ENCODE peak calls at places on chromosomes 11 and 22, in six cellular contexts. One of them, this sample, is unnamed.

GRCh38 chr11:56843816-56844215 is 95.3 kb upstream of the OR9G4 start:
- DNase-seq in GM23338: no peak
- DNase-seq in IMR-90: no peak
- DNase-seq in neural progenitor cell: no peak
- DNase-seq in mesenchymal stem cell: no peak
- DNase-seq in trophoblast cell: no peak
- DNase-seq in this sample: no peak

GRCh38 chr11:106959800-106960199 is 58.5 kb downstream of the GUCY1A2 start:
- DNase-seq in mesenchymal stem cell: peak; percentile 74
- DNase-seq in IMR-90: no peak
- DNase-seq in trophoblast cell: peak; percentile 67
- DNase-seq in neural progenitor cell: peak; percentile 19
- DNase-seq in GM23338: no peak
- DNase-seq in this sample: no peak

GRCh38 chr11:2512431-2513407 is 67.9 kb downstream of the KCNQ1 start:
- DNase-seq in trophoblast cell: no peak
- DNase-seq in mesenchymal stem cell: no peak
- DNase-seq in neural progenitor cell: no peak
- DNase-seq in GM23338: no peak
- DNase-seq in IMR-90: no peak
- DNase-seq in this sample: no peak

GRCh38 chr11:131614514-131615085 is 244.2 kb downstream of the NTM start:
- DNase-seq in GM23338: no peak
- DNase-seq in IMR-90: no peak
- DNase-seq in trophoblast cell: no peak
- DNase-seq in neural progenitor cell: no peak
- DNase-seq in mesenchymal stem cell: no peak
- DNase-seq in this sample: no peak

GRCh38 chr11:134727636-134728035 is 315.6 kb upstream of the B3GAT1 start:
- DNase-seq in neural progenitor cell: no peak
- DNase-seq in IMR-90: no peak
- DNase-seq in trophoblast cell: no peak
- DNase-seq in GM23338: no peak
- DNase-seq in mesenchymal stem cell: no peak
- DNase-seq in this sample: no peak

GRCh38 chr11:61751384-61751783 is 1.1 kb upstream of the MYRF start:
- DNase-seq in GM23338: no peak
- DNase-seq in neural progenitor cell: no peak
- DNase-seq in IMR-90: no peak
- DNase-seq in trophoblast cell: no peak
- DNase-seq in mesenchymal stem cell: no peak
- DNase-seq in this sample: no peak

GRCh38 chr11:100709233-100709999 is 22.3 kb downstream of the ARHGAP42 start:
- DNase-seq in neural progenitor cell: no peak
- DNase-seq in mesenchymal stem cell: peak; percentile 45
- DNase-seq in GM23338: no peak
- DNase-seq in IMR-90: peak; percentile 56
- DNase-seq in trophoblast cell: no peak
- DNase-seq in this sample: peak; percentile 69

GRCh38 chr11:101211407-101211975 is 81.9 kb upstream of the PGR start:
- DNase-seq in mesenchymal stem cell: no peak
- DNase-seq in trophoblast cell: no peak
- DNase-seq in IMR-90: no peak
- DNase-seq in neural progenitor cell: no peak
- DNase-seq in GM23338: no peak
- DNase-seq in this sample: no peak

GRCh38 chr11:72179804-72180396 is 12.0 kb upstream of the FOLR1 start:
- DNase-seq in mesenchymal stem cell: no peak
- DNase-seq in GM23338: no peak
- DNase-seq in neural progenitor cell: no peak
- DNase-seq in trophoblast cell: no peak
- DNase-seq in IMR-90: no peak
- DNase-seq in this sample: no peak

GRCh38 chr11:99884750-99885149 is 802.3 kb upstream of the ARHGAP42 start:
- DNase-seq in neural progenitor cell: no peak
- DNase-seq in mesenchymal stem cell: no peak
- DNase-seq in GM23338: peak; percentile 25
- DNase-seq in IMR-90: no peak
- DNase-seq in trophoblast cell: no peak
- DNase-seq in this sample: no peak

GRCh38 chr11:69950621-69951020 is 127.5 kb upstream of the ANO1 start:
- DNase-seq in mesenchymal stem cell: no peak
- DNase-seq in trophoblast cell: no peak
- DNase-seq in IMR-90: no peak
- DNase-seq in neural progenitor cell: no peak
- DNase-seq in GM23338: no peak
- DNase-seq in this sample: no peak

GRCh38 chr22:41935015-41935908 is 8.7 kb upstream of the TNFRSF13C start:
- DNase-seq in mesenchymal stem cell: no peak
- DNase-seq in trophoblast cell: no peak
- DNase-seq in GM23338: no peak
- DNase-seq in neural progenitor cell: no peak
- DNase-seq in IMR-90: no peak
- DNase-seq in this sample: no peak

GRCh38 chr11:12162652-12163051 is 52.3 kb downstream of the MICAL2 start:
- DNase-seq in mesenchymal stem cell: no peak
- DNase-seq in GM23338: no peak
- DNase-seq in trophoblast cell: no peak
- DNase-seq in neural progenitor cell: no peak
- DNase-seq in IMR-90: no peak
- DNase-seq in this sample: no peak

GRCh38 chr11:501683-502287 is 5.3 kb downstream of the RNH1 start:
- DNase-seq in neural progenitor cell: no peak
- DNase-seq in IMR-90: no peak
- DNase-seq in mesenchymal stem cell: no peak
- DNase-seq in GM23338: no peak
- DNase-seq in trophoblast cell: no peak
- DNase-seq in this sample: no peak

GRCh38 chr11:130031945-130032344 is 29.3 kb upstream of the PRDM10 start:
- DNase-seq in IMR-90: no peak
- DNase-seq in GM23338: no peak
- DNase-seq in trophoblast cell: no peak
- DNase-seq in neural progenitor cell: no peak
- DNase-seq in mesenchymal stem cell: no peak
- DNase-seq in this sample: no peak

GRCh38 chr22:46634011-46634699 is 14.0 kb downstream of the GRAMD4 start:
- DNase-seq in mesenchymal stem cell: no peak
- DNase-seq in GM23338: no peak
- DNase-seq in neural progenitor cell: no peak
- DNase-seq in trophoblast cell: peak; percentile 67
- DNase-seq in IMR-90: no peak
- DNase-seq in this sample: no peak

DNA sequence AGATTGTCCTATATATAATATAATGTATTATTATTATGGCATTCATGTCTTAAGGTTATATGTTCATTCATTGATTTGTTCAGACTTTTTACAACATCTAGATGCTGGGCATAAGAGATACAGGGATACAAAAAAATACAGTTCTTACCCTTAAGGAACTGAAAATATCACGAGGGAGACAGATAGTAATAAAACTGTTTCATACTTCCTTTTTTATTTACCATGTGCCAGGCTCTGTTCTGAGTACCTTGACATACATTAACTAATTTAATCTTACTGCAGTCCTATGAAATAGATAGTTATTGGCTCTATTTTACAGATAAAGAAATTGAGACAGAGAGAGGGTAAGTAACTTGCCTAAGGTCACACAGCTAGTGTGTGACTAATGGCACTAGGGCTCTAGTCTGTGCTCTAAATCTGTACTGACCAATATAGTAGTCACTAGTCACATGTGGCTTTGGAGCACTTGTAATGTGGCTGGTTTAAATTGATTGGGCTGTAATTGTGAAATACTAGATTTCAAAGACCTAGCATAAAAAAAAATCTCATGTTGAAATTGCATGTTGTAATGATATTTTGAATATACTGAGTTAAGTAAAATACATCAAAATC is 21.3 kb downstream of the TRIM44 start:
- DNase-seq in IMR-90: peak; percentile 40
- DNase-seq in trophoblast cell: peak; percentile 27
- DNase-seq in mesenchymal stem cell: peak; percentile 45
- DNase-seq in GM23338: no peak
- DNase-seq in neural progenitor cell: no peak
- DNase-seq in this sample: no peak
- H3K4me1 ChIP-seq in IMR-90: no peaks in the 10 kb centered on the region
- H3K4me1 ChIP-seq in trophoblast cell: peaks cover 3% of the 10 kb centered on the region
- H3K4me1 ChIP-seq in mesenchymal stem cell: peaks cover 5% of the 10 kb centered on the region
- H3K4me1 ChIP-seq in GM23338: peaks cover 8% of the 10 kb centered on the region
- H3K4me1 ChIP-seq in neural progenitor cell: peaks cover 16% of the 10 kb centered on the region
- H3K4me1 ChIP-seq in this sample: no peaks in the 10 kb centered on the region

DNA sequence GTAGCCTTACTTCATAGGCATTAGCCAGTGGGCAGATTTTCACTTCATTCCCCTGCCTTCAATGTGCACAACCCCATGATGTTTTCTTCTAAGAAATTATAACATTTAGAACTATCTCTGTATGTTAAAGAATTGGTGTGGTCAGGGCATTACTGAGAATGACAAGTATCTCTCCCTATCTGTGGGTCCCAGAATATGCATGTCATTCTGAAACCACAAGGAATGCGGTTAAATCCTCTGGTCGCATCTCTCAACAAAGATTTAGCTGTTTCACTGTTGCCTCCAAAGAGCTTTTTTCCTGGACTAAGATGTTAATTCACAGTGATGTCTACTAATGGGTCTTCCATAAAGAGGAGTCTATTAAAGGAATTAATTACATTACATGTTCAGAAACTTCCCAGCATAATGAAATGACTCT is 62.7 kb downstream of the LIF start:
- DNase-seq in trophoblast cell: no peak
- DNase-seq in IMR-90: peak; percentile 71
- DNase-seq in mesenchymal stem cell: peak; percentile 85
- DNase-seq in GM23338: no peak
- DNase-seq in neural progenitor cell: no peak
- DNase-seq in this sample: no peak
- H2AFZ ChIP-seq in trophoblast cell: no peak overlapping the region
- H2AFZ ChIP-seq in IMR-90: no peak overlapping the region
- H2AFZ ChIP-seq in mesenchymal stem cell: no peak overlapping the region
- H2AFZ ChIP-seq in GM23338: no peak overlapping the region
- H2AFZ ChIP-seq in neural progenitor cell: no peak overlapping the region
- H2AFZ ChIP-seq in this sample: no peak overlapping the region

GRCh38 chr22:33057363-33057995 is 702 bp downstream of the SYN3 start:
- DNase-seq in IMR-90: no peak
- DNase-seq in trophoblast cell: no peak
- DNase-seq in GM23338: no peak
- DNase-seq in mesenchymal stem cell: no peak
- DNase-seq in neural progenitor cell: peak; percentile 30
- DNase-seq in this sample: no peak
- H3K27me3 ChIP-seq in IMR-90: peaks cover 22% of the 10 kb centered on the region
- H3K27me3 ChIP-seq in trophoblast cell: peaks cover 19% of the 10 kb centered on the region
- H3K27me3 ChIP-seq in GM23338: peaks cover 47% of the 10 kb centered on the region
- H3K27me3 ChIP-seq in mesenchymal stem cell: peaks cover 38% of the 10 kb centered on the region
- H3K27me3 ChIP-seq in neural progenitor cell: peaks cover 26% of the 10 kb centered on the region
- H3K27me3 ChIP-seq in this sample: peaks cover 95% of the 10 kb centered on the region

GRCh38 chr11:48107188-48107704 is 109.4 kb upstream of the OR4B1 start:
- DNase-seq in GM23338: no peak
- DNase-seq in mesenchymal stem cell: peak; percentile 56
- DNase-seq in trophoblast cell: peak; percentile 29
- DNase-seq in neural progenitor cell: no peak
- DNase-seq in IMR-90: peak; percentile 67
- DNase-seq in this sample: peak; percentile 73

GRCh38 chr11:48106166-48106565 is 110.4 kb upstream of the OR4B1 start:
- DNase-seq in trophoblast cell: no peak
- DNase-seq in neural progenitor cell: no peak
- DNase-seq in GM23338: no peak
- DNase-seq in IMR-90: no peak
- DNase-seq in mesenchymal stem cell: no peak
- DNase-seq in this sample: no peak

GRCh38 chr11:48103621-48104561 is 112.7 kb upstream of the OR4B1 start:
- DNase-seq in GM23338: no peak
- DNase-seq in neural progenitor cell: no peak
- DNase-seq in trophoblast cell: no peak
- DNase-seq in IMR-90: peak; percentile 13
- DNase-seq in mesenchymal stem cell: no peak
- DNase-seq in this sample: no peak

GRCh38 chr11:48104562-48104924 is 112.1 kb upstream of the OR4B1 start:
- DNase-seq in neural progenitor cell: peak; percentile 38
- DNase-seq in mesenchymal stem cell: no peak
- DNase-seq in GM23338: no peak
- DNase-seq in IMR-90: no peak
- DNase-seq in trophoblast cell: no peak
- DNase-seq in this sample: no peak

GRCh38 chr11:48105096-48105990 is 111.3 kb upstream of the OR4B1 start:
- DNase-seq in mesenchymal stem cell: no peak
- DNase-seq in GM23338: no peak
- DNase-seq in IMR-90: no peak
- DNase-seq in neural progenitor cell: no peak
- DNase-seq in trophoblast cell: no peak
- DNase-seq in this sample: no peak
- H3K4me1 ChIP-seq in mesenchymal stem cell: peaks cover 40% of the 10 kb centered on the region
- H3K4me1 ChIP-seq in GM23338: peaks cover 17% of the 10 kb centered on the region
- H3K4me1 ChIP-seq in IMR-90: peaks cover 11% of the 10 kb centered on the region
- H3K4me1 ChIP-seq in neural progenitor cell: peaks cover 29% of the 10 kb centered on the region
- H3K4me1 ChIP-seq in trophoblast cell: peaks cover 3% of the 10 kb centered on the region
- H3K4me1 ChIP-seq in this sample: peaks cover 39% of the 10 kb centered on the region

GRCh38 chr11:63681208-63682044 is at the start of gene RTN3:
- DNase-seq in trophoblast cell: peak; percentile 100
- DNase-seq in neural progenitor cell: peak; percentile 100
- DNase-seq in IMR-90: peak; percentile 98
- DNase-seq in mesenchymal stem cell: peak; percentile 98
- DNase-seq in GM23338: peak; percentile 98
- DNase-seq in this sample: peak; percentile 100
- H2AFZ ChIP-seq in trophoblast cell: peak within 1 kb of the TSS; percentile 91
- H2AFZ ChIP-seq in neural progenitor cell: peak within 1 kb of the TSS; percentile 62
- H2AFZ ChIP-seq in IMR-90: peak within 1 kb of the TSS; percentile 97
- H2AFZ ChIP-seq in mesenchymal stem cell: peak within 1 kb of the TSS; percentile 89
- H2AFZ ChIP-seq in GM23338: peak within 1 kb of the TSS; percentile 83
- H2AFZ ChIP-seq in this sample: peak within 1 kb of the TSS; percentile 92

GRCh38 chr11:62925745-62926668 is 4.8 kb upstream of the CHRM1 start:
- DNase-seq in GM23338: peak; percentile 78
- DNase-seq in mesenchymal stem cell: peak; percentile 42
- DNase-seq in trophoblast cell: peak; percentile 24
- DNase-seq in neural progenitor cell: peak; percentile 58
- DNase-seq in IMR-90: no peak
- DNase-seq in this sample: no peak
- H3K27me3 ChIP-seq in GM23338: peaks cover 92% of the 10 kb centered on the region
- H3K27me3 ChIP-seq in mesenchymal stem cell: peaks cover 94% of the 10 kb centered on the region
- H3K27me3 ChIP-seq in trophoblast cell: peaks cover 26% of the 10 kb centered on the region
- H3K27me3 ChIP-seq in neural progenitor cell: peaks cover 89% of the 10 kb centered on the region
- H3K27me3 ChIP-seq in IMR-90: peaks cover 85% of the 10 kb centered on the region
- H3K27me3 ChIP-seq in this sample: peaks cover 78% of the 10 kb centered on the region

DNA sequence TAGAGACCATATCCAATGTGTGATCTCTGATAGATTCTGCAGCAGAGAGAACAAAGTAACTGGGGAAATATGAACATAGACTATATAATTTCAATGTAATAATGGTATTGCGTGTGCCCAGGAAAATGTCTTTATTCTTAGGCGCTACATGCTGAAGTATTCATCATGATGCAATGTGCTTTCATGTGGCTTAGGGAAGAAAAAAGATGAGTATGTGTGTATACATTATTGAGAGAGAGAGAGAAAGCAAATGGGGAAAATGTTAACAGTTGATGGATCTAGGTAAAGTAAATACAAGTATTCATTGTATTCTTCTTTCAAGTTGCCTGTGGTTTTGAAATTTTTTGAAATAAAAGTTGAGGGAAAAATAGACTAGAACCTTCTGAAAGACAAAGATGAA is 10.3 kb downstream of the CADM1 start:
- DNase-seq in trophoblast cell: no peak
- DNase-seq in GM23338: no peak
- DNase-seq in mesenchymal stem cell: no peak
- DNase-seq in IMR-90: peak; percentile 13
- DNase-seq in neural progenitor cell: no peak
- DNase-seq in this sample: no peak
- H3K4me1 ChIP-seq in trophoblast cell: peaks cover 3% of the 10 kb centered on the region
- H3K4me1 ChIP-seq in GM23338: peaks cover 25% of the 10 kb centered on the region
- H3K4me1 ChIP-seq in mesenchymal stem cell: no peaks in the 10 kb centered on the region
- H3K4me1 ChIP-seq in IMR-90: peaks cover 5% of the 10 kb centered on the region
- H3K4me1 ChIP-seq in neural progenitor cell: peaks cover 7% of the 10 kb centered on the region
- H3K4me1 ChIP-seq in this sample: no peaks in the 10 kb centered on the region

This sample was measured in PC-9.